ENCODE peak calls at places on chromosomes 12 and 14, in eight cellular contexts. One of them, this sample, is unnamed.

GRCh38 chr12:57775044-57775443 is 2.6 kb downstream of the EEF1AKMT3 start:
- DNase-seq in epithelial cell of proximal tubule: no peak
- DNase-seq in A549: no peak
- DNase-seq in progenitor cell of endocrine pancreas: no peak
- DNase-seq in ovary: no peak
- DNase-seq in endodermal cell: no peak
- DNase-seq in heart left ventricle: no peak
- DNase-seq in cardiac muscle cell: no peak
- DNase-seq in this sample: no peak

GRCh38 chr14:55516776-55517175 is 63.2 kb upstream of the KTN1 start:
- DNase-seq in progenitor cell of endocrine pancreas: no peak
- DNase-seq in epithelial cell of proximal tubule: no peak
- DNase-seq in ovary: no peak
- DNase-seq in cardiac muscle cell: no peak
- DNase-seq in heart left ventricle: no peak
- DNase-seq in endodermal cell: no peak
- DNase-seq in A549: no peak
- DNase-seq in this sample: no peak

GRCh38 chr14:63343878-63344277 is 25.1 kb upstream of the GPHB5 start:
- DNase-seq in ovary: no peak
- DNase-seq in progenitor cell of endocrine pancreas: no peak
- DNase-seq in heart left ventricle: no peak
- DNase-seq in endodermal cell: no peak
- DNase-seq in epithelial cell of proximal tubule: no peak
- DNase-seq in A549: no peak
- DNase-seq in cardiac muscle cell: no peak
- DNase-seq in this sample: no peak

GRCh38 chr12:5138845-5139244 is 95.2 kb downstream of the KCNA5 start:
- DNase-seq in epithelial cell of proximal tubule: no peak
- DNase-seq in endodermal cell: no peak
- DNase-seq in ovary: no peak
- DNase-seq in A549: no peak
- DNase-seq in progenitor cell of endocrine pancreas: no peak
- DNase-seq in cardiac muscle cell: no peak
- DNase-seq in heart left ventricle: no peak
- DNase-seq in this sample: no peak

GRCh38 chr14:32933943-32934890 is 4.5 kb upstream of the NPAS3 start:
- DNase-seq in epithelial cell of proximal tubule: no peak
- DNase-seq in endodermal cell: peak; percentile 82
- DNase-seq in ovary: no peak
- DNase-seq in heart left ventricle: no peak
- DNase-seq in A549: no peak
- DNase-seq in progenitor cell of endocrine pancreas: peak; percentile 29
- DNase-seq in cardiac muscle cell: peak; percentile 70
- DNase-seq in this sample: peak; percentile 38

GRCh38 chr12:28212182-28212581 is 21.9 kb downstream of the CCDC91 start:
- DNase-seq in cardiac muscle cell: no peak
- DNase-seq in ovary: no peak
- DNase-seq in A549: no peak
- DNase-seq in heart left ventricle: no peak
- DNase-seq in progenitor cell of endocrine pancreas: no peak
- DNase-seq in endodermal cell: no peak
- DNase-seq in epithelial cell of proximal tubule: no peak
- DNase-seq in this sample: no peak

GRCh38 chr14:101101456-101102056 is 198.0 kb upstream of the RTL1 start:
- DNase-seq in A549: peak; percentile 60
- DNase-seq in ovary: peak; percentile 8
- DNase-seq in epithelial cell of proximal tubule: peak; percentile 61
- DNase-seq in endodermal cell: peak; percentile 36
- DNase-seq in progenitor cell of endocrine pancreas: no peak
- DNase-seq in heart left ventricle: no peak
- DNase-seq in cardiac muscle cell: no peak
- DNase-seq in this sample: no peak

GRCh38 chr12:49130151-49131050 is 794 bp downstream of the TUBA1B start:
- DNase-seq in epithelial cell of proximal tubule: no peak
- DNase-seq in cardiac muscle cell: peak; percentile 94
- DNase-seq in heart left ventricle: peak; percentile 97
- DNase-seq in A549: peak; percentile 96
- DNase-seq in endodermal cell: peak; percentile 98
- DNase-seq in ovary: peak; percentile 93
- DNase-seq in progenitor cell of endocrine pancreas: peak; percentile 80
- DNase-seq in this sample: peak; percentile 94

GRCh38 chr12:72738811-72739210 is 466.6 kb downstream of the TRHDE start:
- DNase-seq in endodermal cell: no peak
- DNase-seq in cardiac muscle cell: no peak
- DNase-seq in epithelial cell of proximal tubule: no peak
- DNase-seq in A549: no peak
- DNase-seq in ovary: no peak
- DNase-seq in progenitor cell of endocrine pancreas: no peak
- DNase-seq in heart left ventricle: no peak
- DNase-seq in this sample: no peak

GRCh38 chr14:61584258-61584657 is 111.1 kb upstream of the HIF1A start:
- DNase-seq in progenitor cell of endocrine pancreas: no peak
- DNase-seq in cardiac muscle cell: peak; percentile 88
- DNase-seq in heart left ventricle: no peak
- DNase-seq in A549: peak; percentile 48
- DNase-seq in ovary: no peak
- DNase-seq in epithelial cell of proximal tubule: no peak
- DNase-seq in endodermal cell: peak; percentile 7
- DNase-seq in this sample: no peak

GRCh38 chr14:21894003-21894897 is 220.6 kb upstream of the OR4E1 start:
- DNase-seq in endodermal cell: peak; percentile 76
- DNase-seq in epithelial cell of proximal tubule: no peak
- DNase-seq in progenitor cell of endocrine pancreas: no peak
- DNase-seq in heart left ventricle: no peak
- DNase-seq in cardiac muscle cell: peak; percentile 15
- DNase-seq in ovary: no peak
- DNase-seq in A549: peak; percentile 24
- DNase-seq in this sample: peak; percentile 56

DNA sequence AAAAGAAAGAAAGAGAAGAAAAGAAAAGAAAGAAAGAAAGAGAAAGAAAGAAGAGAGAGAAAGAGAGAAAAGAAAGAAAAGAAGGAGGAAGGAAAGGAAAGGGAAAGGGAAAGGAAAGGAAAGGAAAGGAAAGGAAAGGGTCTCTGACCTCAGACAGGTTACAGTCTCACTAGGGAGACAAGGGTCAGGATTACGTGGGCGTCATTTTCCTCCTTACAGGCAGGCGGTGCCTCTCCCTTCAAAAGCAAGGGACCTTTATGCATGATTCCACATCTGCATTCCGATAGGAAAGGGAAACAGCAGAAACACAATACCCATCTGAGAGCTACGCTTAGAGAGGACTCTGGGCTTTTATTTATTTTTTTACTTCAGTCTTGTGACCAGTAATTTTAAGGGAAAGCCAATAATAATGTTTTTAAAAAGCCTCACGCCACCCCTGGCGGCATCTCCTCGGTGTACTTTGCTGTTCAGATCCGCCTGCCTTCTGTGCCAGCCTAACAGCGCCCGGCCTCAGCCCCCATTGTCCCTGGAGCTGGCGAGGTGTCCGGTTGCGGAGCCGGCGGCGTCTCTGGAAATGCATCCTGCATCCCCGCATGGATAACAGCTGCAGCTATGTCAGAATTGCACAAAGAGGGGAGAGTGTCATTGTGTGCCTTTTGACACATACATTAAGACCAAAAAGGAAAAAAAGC is 882 bp upstream of the HIP1R start:
- DNase-seq in epithelial cell of proximal tubule: no peak
- DNase-seq in progenitor cell of endocrine pancreas: peak; percentile 40
- DNase-seq in endodermal cell: peak; percentile 92
- DNase-seq in A549: peak; percentile 79
- DNase-seq in heart left ventricle: peak; percentile 54
- DNase-seq in ovary: no peak
- DNase-seq in cardiac muscle cell: peak; percentile 65
- DNase-seq in this sample: peak; percentile 80
- TF ChIP-seq CTCF in epithelial cell of proximal tubule: peak; percentile 27
- TF ChIP-seq CTCF in progenitor cell of endocrine pancreas: peak; percentile 22
- TF ChIP-seq CTCF in endodermal cell: peak; percentile 54
- TF ChIP-seq CTCF in A549: peak; percentile 23
- TF ChIP-seq CTCF in heart left ventricle: peak; percentile 16
- TF ChIP-seq CTCF in ovary: no peak
- TF ChIP-seq CTCF in cardiac muscle cell: no peak
- TF ChIP-seq CTCF in this sample: no peak

GRCh38 chr12:13208533-13209278 is 12.2 kb downstream of the EMP1 start:
- DNase-seq in epithelial cell of proximal tubule: no peak
- DNase-seq in endodermal cell: peak; percentile 69
- DNase-seq in heart left ventricle: no peak
- DNase-seq in progenitor cell of endocrine pancreas: no peak
- DNase-seq in A549: peak; percentile 67
- DNase-seq in ovary: no peak
- DNase-seq in cardiac muscle cell: peak; percentile 29
- DNase-seq in this sample: peak; percentile 40
- TF ChIP-seq CTCF in epithelial cell of proximal tubule: peak; percentile 72
- TF ChIP-seq CTCF in endodermal cell: peak; percentile 98
- TF ChIP-seq CTCF in heart left ventricle: peak; percentile 44
- TF ChIP-seq CTCF in progenitor cell of endocrine pancreas: peak; percentile 69
- TF ChIP-seq CTCF in A549: peak; percentile 74
- TF ChIP-seq CTCF in ovary: no peak
- TF ChIP-seq CTCF in cardiac muscle cell: peak; percentile 71
- TF ChIP-seq CTCF in this sample: peak; percentile 48

GRCh38 chr14:65103150-65103760 is 938 bp upstream of the MAX start:
- DNase-seq in A549: peak; percentile 58
- DNase-seq in cardiac muscle cell: no peak
- DNase-seq in ovary: no peak
- DNase-seq in heart left ventricle: no peak
- DNase-seq in progenitor cell of endocrine pancreas: no peak
- DNase-seq in endodermal cell: no peak
- DNase-seq in epithelial cell of proximal tubule: no peak
- DNase-seq in this sample: no peak
- TF ChIP-seq CTCF in A549: peak; percentile 43
- TF ChIP-seq CTCF in cardiac muscle cell: no peak
- TF ChIP-seq CTCF in ovary: no peak
- TF ChIP-seq CTCF in heart left ventricle: peak; percentile 9
- TF ChIP-seq CTCF in progenitor cell of endocrine pancreas: no peak
- TF ChIP-seq CTCF in endodermal cell: no peak
- TF ChIP-seq CTCF in epithelial cell of proximal tubule: no peak
- TF ChIP-seq CTCF in this sample: no peak

GRCh38 chr12:69130064-69130463 is 109.3 kb upstream of the CPSF6 start:
- DNase-seq in cardiac muscle cell: no peak
- DNase-seq in endodermal cell: no peak
- DNase-seq in heart left ventricle: no peak
- DNase-seq in progenitor cell of endocrine pancreas: no peak
- DNase-seq in epithelial cell of proximal tubule: no peak
- DNase-seq in A549: no peak
- DNase-seq in ovary: no peak
- DNase-seq in this sample: no peak
- TF ChIP-seq CTCF in cardiac muscle cell: peak; percentile 40
- TF ChIP-seq CTCF in endodermal cell: no peak
- TF ChIP-seq CTCF in heart left ventricle: no peak
- TF ChIP-seq CTCF in progenitor cell of endocrine pancreas: no peak
- TF ChIP-seq CTCF in epithelial cell of proximal tubule: peak; percentile 54
- TF ChIP-seq CTCF in A549: no peak
- TF ChIP-seq CTCF in ovary: no peak
- TF ChIP-seq CTCF in this sample: no peak